ENCODE peak calls at places on chromosomes 11 and 22, in five cellular contexts. One of them, this sample, is unnamed.

GRCh38 chr11:57729479-57729878 is 11.8 kb upstream of the SELENOH start:
- DNase-seq in AG04449: no peak
- DNase-seq in cardiac fibroblast: no peak
- DNase-seq in OCI-LY7: no peak
- DNase-seq in MM.1S: no peak
- DNase-seq in this sample: no peak

GRCh38 chr11:47234669-47235075 is 13.9 kb downstream of the ACP2 start:
- DNase-seq in AG04449: no peak
- DNase-seq in cardiac fibroblast: peak
- DNase-seq in OCI-LY7: no peak
- DNase-seq in MM.1S: no peak
- DNase-seq in this sample: no peak

GRCh38 chr11:85647604-85648299 is at the start of gene TMEM126A:
- DNase-seq in AG04449: no peak
- DNase-seq in cardiac fibroblast: peak
- DNase-seq in OCI-LY7: peak
- DNase-seq in MM.1S: peak
- DNase-seq in this sample: peak

GRCh38 chr11:112613051-112613972 is 347.9 kb upstream of the NCAM1 start:
- DNase-seq in AG04449: no peak
- DNase-seq in cardiac fibroblast: peak
- DNase-seq in OCI-LY7: no peak
- DNase-seq in MM.1S: no peak
- DNase-seq in this sample: no peak

GRCh38 chr11:48001438-48002021 is 21.2 kb downstream of the PTPRJ start:
- DNase-seq in AG04449: peak
- DNase-seq in cardiac fibroblast: peak
- DNase-seq in OCI-LY7: peak
- DNase-seq in MM.1S: no peak
- DNase-seq in this sample: no peak

GRCh38 chr11:113677648-113678047 is 28.5 kb downstream of the TMPRSS5 start:
- DNase-seq in AG04449: no peak
- DNase-seq in cardiac fibroblast: no peak
- DNase-seq in OCI-LY7: no peak
- DNase-seq in MM.1S: no peak
- DNase-seq in this sample: no peak

GRCh38 chr22:38766076-38766777 is 10.4 kb upstream of the SUN2 start:
- DNase-seq in AG04449: no peak
- DNase-seq in cardiac fibroblast: peak
- DNase-seq in OCI-LY7: peak
- DNase-seq in MM.1S: peak
- DNase-seq in this sample: peak

GRCh38 chr11:73792584-73792983 is 4.9 kb downstream of the MRPL48 start:
- DNase-seq in AG04449: no peak
- DNase-seq in cardiac fibroblast: no peak
- DNase-seq in OCI-LY7: no peak
- DNase-seq in MM.1S: no peak
- DNase-seq in this sample: no peak

GRCh38 chr11:112655386-112655785 is 305.8 kb upstream of the NCAM1 start:
- DNase-seq in AG04449: no peak
- DNase-seq in cardiac fibroblast: peak
- DNase-seq in OCI-LY7: no peak
- DNase-seq in MM.1S: no peak
- DNase-seq in this sample: no peak

GRCh38 chr11:132116516-132116915 is 746.1 kb downstream of the NTM start:
- DNase-seq in AG04449: no peak
- DNase-seq in cardiac fibroblast: no peak
- DNase-seq in OCI-LY7: no peak
- DNase-seq in MM.1S: no peak
- DNase-seq in this sample: no peak

GRCh38 chr11:86513746-86514373 is 139.2 kb downstream of the CCDC81 start:
- DNase-seq in AG04449: no peak
- DNase-seq in cardiac fibroblast: no peak
- DNase-seq in OCI-LY7: no peak
- DNase-seq in MM.1S: no peak
- DNase-seq in this sample: no peak

GRCh38 chr11:9738126-9738525 is 74.2 kb downstream of the SWAP70 start:
- DNase-seq in AG04449: no peak
- DNase-seq in cardiac fibroblast: no peak
- DNase-seq in OCI-LY7: peak
- DNase-seq in MM.1S: no peak
- DNase-seq in this sample: no peak

GRCh38 chr22:42268852-42269406 is 1.5 kb downstream of the TCF20 start:
- DNase-seq in AG04449: no peak
- DNase-seq in cardiac fibroblast: no peak
- DNase-seq in OCI-LY7: no peak
- DNase-seq in MM.1S: no peak
- DNase-seq in this sample: no peak

GRCh38 chr22:19510919-19511341 is 13.3 kb downstream of the CLDN5 start:
- DNase-seq in AG04449: no peak
- DNase-seq in cardiac fibroblast: no peak
- DNase-seq in OCI-LY7: no peak
- DNase-seq in MM.1S: no peak
- DNase-seq in this sample: no peak

GRCh38 chr11:86519064-86519911 is 144.6 kb downstream of the CCDC81 start:
- DNase-seq in AG04449: peak
- DNase-seq in cardiac fibroblast: peak
- DNase-seq in OCI-LY7: no peak
- DNase-seq in MM.1S: no peak
- DNase-seq in this sample: no peak

GRCh38 chr11:117814766-117815261 is 9.7 kb downstream of the FXYD2 start:
- DNase-seq in AG04449: no peak
- DNase-seq in cardiac fibroblast: no peak
- DNase-seq in OCI-LY7: peak
- DNase-seq in MM.1S: peak
- DNase-seq in this sample: peak

GRCh38 chr22:40002935-40003715 is 8.4 kb downstream of the FAM83F start:
- DNase-seq in AG04449: no peak
- DNase-seq in cardiac fibroblast: no peak
- DNase-seq in OCI-LY7: no peak
- DNase-seq in MM.1S: no peak
- DNase-seq in this sample: no peak

GRCh38 chr22:48980409-48980808 is 847.3 kb downstream of the BRD1 start:
- DNase-seq in AG04449: no peak
- DNase-seq in cardiac fibroblast: no peak
- DNase-seq in OCI-LY7: no peak
- DNase-seq in MM.1S: no peak
- DNase-seq in this sample: no peak

GRCh38 chr11:28674432-28675076 is 566.4 kb downstream of the METTL15 start:
- DNase-seq in AG04449: peak
- DNase-seq in cardiac fibroblast: peak
- DNase-seq in OCI-LY7: peak
- DNase-seq in MM.1S: no peak
- DNase-seq in this sample: no peak

GRCh38 chr22:30212363-30212995 is 34.1 kb downstream of the LIF start:
- DNase-seq in AG04449: peak
- DNase-seq in cardiac fibroblast: peak
- DNase-seq in OCI-LY7: no peak
- DNase-seq in MM.1S: no peak
- DNase-seq in this sample: no peak

GRCh38 chr11:76801205-76801604 is 18.0 kb downstream of the TSKU start:
- DNase-seq in AG04449: no peak
- DNase-seq in cardiac fibroblast: no peak
- DNase-seq in OCI-LY7: no peak
- DNase-seq in MM.1S: no peak
- DNase-seq in this sample: no peak

GRCh38 chr11:109490953-109491733 is 69.2 kb downstream of the C11orf87 start:
- DNase-seq in AG04449: peak
- DNase-seq in cardiac fibroblast: peak
- DNase-seq in OCI-LY7: no peak
- DNase-seq in MM.1S: no peak
- DNase-seq in this sample: no peak

GRCh38 chr11:2805388-2806057 is 80.1 kb downstream of the CDKN1C start:
- DNase-seq in AG04449: no peak
- DNase-seq in cardiac fibroblast: no peak
- DNase-seq in OCI-LY7: no peak
- DNase-seq in MM.1S: no peak
- DNase-seq in this sample: no peak

GRCh38 chr11:65366340-65366773 is 11.8 kb downstream of the TIGD3 start:
- DNase-seq in AG04449: no peak
- DNase-seq in cardiac fibroblast: peak
- DNase-seq in OCI-LY7: peak
- DNase-seq in MM.1S: peak
- DNase-seq in this sample: peak

GRCh38 chr22:27748355-27749168 is 53.0 kb downstream of the MN1 start:
- DNase-seq in AG04449: no peak
- DNase-seq in cardiac fibroblast: peak
- DNase-seq in OCI-LY7: no peak
- DNase-seq in MM.1S: no peak
- DNase-seq in this sample: no peak

GRCh38 chr11:2599561-2600189 is 100.1 kb downstream of the KCNQ1OT1 start:
- DNase-seq in AG04449: no peak
- DNase-seq in cardiac fibroblast: no peak
- DNase-seq in OCI-LY7: no peak
- DNase-seq in MM.1S: no peak
- DNase-seq in this sample: no peak

GRCh38 chr11:46012185-46012584 is 89.7 kb downstream of the LARGE2 start:
- DNase-seq in AG04449: no peak
- DNase-seq in cardiac fibroblast: no peak
- DNase-seq in OCI-LY7: no peak
- DNase-seq in MM.1S: no peak
- DNase-seq in this sample: no peak

GRCh38 chr22:16933274-16933923 is 74.6 kb downstream of the GAB4 start:
- DNase-seq in AG04449: no peak
- DNase-seq in cardiac fibroblast: no peak
- DNase-seq in OCI-LY7: no peak
- DNase-seq in MM.1S: no peak
- DNase-seq in this sample: no peak

GRCh38 chr11:1310315-1310687 is 869 bp upstream of the TOLLIP start:
- DNase-seq in AG04449: no peak
- DNase-seq in cardiac fibroblast: no peak
- DNase-seq in OCI-LY7: peak
- DNase-seq in MM.1S: peak
- DNase-seq in this sample: no peak

GRCh38 chr11:1308745-1309497 is 511 bp downstream of the TOLLIP start:
- DNase-seq in AG04449: no peak
- DNase-seq in cardiac fibroblast: no peak
- DNase-seq in OCI-LY7: no peak
- DNase-seq in MM.1S: no peak
- DNase-seq in this sample: no peak

GRCh38 chr11:1310772-1311468 is 1.5 kb upstream of the TOLLIP start:
- DNase-seq in AG04449: no peak
- DNase-seq in cardiac fibroblast: no peak
- DNase-seq in OCI-LY7: peak
- DNase-seq in MM.1S: no peak
- DNase-seq in this sample: peak

GRCh38 chr11:1307998-1308744 is 1.3 kb downstream of the TOLLIP start:
- DNase-seq in AG04449: no peak
- DNase-seq in cardiac fibroblast: no peak
- DNase-seq in OCI-LY7: no peak
- DNase-seq in MM.1S: no peak
- DNase-seq in this sample: no peak

DNA sequence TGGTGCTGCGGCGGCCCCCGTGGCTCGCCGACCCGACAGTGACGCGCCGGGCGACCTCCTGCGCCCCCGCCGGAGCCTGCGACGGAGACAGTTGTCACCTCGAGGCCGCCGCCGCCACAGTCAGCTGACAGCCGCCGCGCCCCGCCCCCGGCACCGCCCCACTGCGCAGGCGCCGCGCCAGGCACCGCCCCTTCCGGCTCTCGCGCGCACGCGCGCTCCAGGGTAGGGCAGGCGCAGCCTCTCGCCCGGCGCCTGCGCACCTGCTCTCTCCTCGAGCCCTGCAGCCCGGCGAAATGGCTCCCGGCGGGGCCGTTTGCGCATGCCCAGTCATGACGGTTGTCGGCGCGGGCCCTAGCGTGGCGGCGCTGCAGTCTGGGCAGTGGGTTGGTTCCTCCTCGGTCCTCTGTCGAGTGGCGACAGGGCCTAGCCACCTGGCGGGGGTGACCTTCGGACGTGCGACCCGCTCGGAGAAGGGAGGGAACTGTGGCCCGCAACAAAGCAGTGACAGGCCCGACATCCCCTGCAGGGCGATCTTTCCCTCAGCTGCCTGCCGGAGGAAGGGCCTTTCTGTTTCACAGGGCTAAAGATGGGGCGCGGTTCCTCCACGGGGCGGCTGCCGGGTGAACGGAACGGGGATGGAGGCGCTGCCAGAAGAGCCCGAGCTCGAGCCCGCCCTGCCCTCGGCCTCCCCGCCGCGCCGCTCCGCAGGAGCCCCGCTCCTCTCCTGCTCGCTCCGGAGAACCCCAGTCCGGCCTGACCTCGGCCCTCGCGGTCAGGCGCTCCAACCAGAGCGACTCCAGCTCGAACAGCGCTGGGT is at the start of gene TOLLIP:
- DNase-seq in AG04449: peak
- DNase-seq in cardiac fibroblast: peak
- DNase-seq in OCI-LY7: peak
- DNase-seq in MM.1S: peak
- DNase-seq in this sample: peak
- TF ChIP-seq CTCF in AG04449: peak
- TF ChIP-seq CTCF in cardiac fibroblast: peak
- TF ChIP-seq CTCF in OCI-LY7: no peak
- TF ChIP-seq CTCF in MM.1S: peak
- TF ChIP-seq CTCF in this sample: peak

GRCh38 chr11:123137496-123138270 is 57.4 kb downstream of the CLMP start:
- DNase-seq in AG04449: no peak
- DNase-seq in cardiac fibroblast: peak
- DNase-seq in OCI-LY7: no peak
- DNase-seq in MM.1S: no peak
- DNase-seq in this sample: peak
- TF ChIP-seq CTCF in AG04449: no peak
- TF ChIP-seq CTCF in cardiac fibroblast: peak
- TF ChIP-seq CTCF in OCI-LY7: no peak
- TF ChIP-seq CTCF in MM.1S: no peak
- TF ChIP-seq CTCF in this sample: no peak

GRCh38 chr11:68021167-68021787 is 9.2 kb upstream of the NDUFS8 start:
- DNase-seq in AG04449: no peak
- DNase-seq in cardiac fibroblast: peak
- DNase-seq in OCI-LY7: peak
- DNase-seq in MM.1S: peak
- DNase-seq in this sample: no peak
- TF ChIP-seq CTCF in AG04449: peak
- TF ChIP-seq CTCF in cardiac fibroblast: peak
- TF ChIP-seq CTCF in OCI-LY7: peak
- TF ChIP-seq CTCF in MM.1S: peak
- TF ChIP-seq CTCF in this sample: no peak

DNA sequence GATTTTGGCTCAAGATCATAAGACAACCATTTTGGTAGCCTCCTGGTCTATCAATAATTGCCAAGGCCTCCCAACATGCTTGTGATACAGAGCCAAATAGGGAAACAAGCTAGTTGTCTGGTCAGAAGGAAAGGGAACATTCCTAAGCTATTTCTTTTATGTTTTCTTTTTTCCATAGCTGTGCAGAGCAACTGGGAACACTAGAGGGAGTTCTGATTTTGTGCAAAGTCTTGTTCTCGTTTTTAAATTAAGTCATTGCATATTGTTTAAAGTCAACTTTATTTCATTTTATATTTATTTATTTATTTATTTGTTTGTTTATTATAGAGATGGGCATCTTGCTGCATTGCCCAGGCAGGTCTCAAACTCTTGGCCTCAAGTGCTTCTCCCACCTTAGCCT is 416.8 kb upstream of the CHORDC1 start:
- DNase-seq in AG04449: no peak
- DNase-seq in cardiac fibroblast: no peak
- DNase-seq in OCI-LY7: no peak
- DNase-seq in MM.1S: no peak
- DNase-seq in this sample: no peak
- TF ChIP-seq CTCF in AG04449: no peak
- TF ChIP-seq CTCF in cardiac fibroblast: peak
- TF ChIP-seq CTCF in OCI-LY7: peak
- TF ChIP-seq CTCF in MM.1S: no peak
- TF ChIP-seq CTCF in this sample: no peak

This sample was measured in GM10248.